ENCODE peak calls at places on chromosomes 11 and 22, in ten cellular contexts. D is left ventricle myocardium inferior; X is neural progenitor cell; G is brain microvascular endothelial cell; J is tibial artery; F is gastrocnemius medialis; Q is heart right ventricle; P is neuronal stem cell; K is esophagus squamous epithelium; O is naive thymus-derived CD4-positive, alpha-beta T cell. Z is an unnamed sample. For H3K36me3, the result is how much of the 10 kb centered on the place peaks cover.

GRCh38 chr22:49909476-49910205 is 8.6 kb downstream of the ALG12 start:
- DNase-seq in P (no peak), F (no peak), G (no peak), J (no peak), Q (no peak), X (no peak), D (no peak), K (no peak), O (no peak), Z (no peak)

GRCh38 chr11:3189193-3189843 is 24.2 kb upstream of the OSBPL5 start:
- DNase-seq in J (no peak), D (no peak), Q (no peak), X (peak), F (no peak), O (no peak), K (no peak), P (no peak), G (no peak), Z (no peak)

GRCh38 chr11:47415949-47416472 is 7.6 kb downstream of the SLC39A13 start:
- DNase-seq in J (peak), F (peak), O (no peak), G (peak), K (no peak), D (peak), X (peak), P (no peak), Q (peak), Z (peak)

GRCh38 chr11:7516488-7516887 is 2.7 kb downstream of the PPFIBP2 start:
- DNase-seq in F (no peak), X (no peak), G (no peak), J (no peak), Q (no peak), K (no peak), D (no peak), P (no peak), O (no peak), Z (no peak)

GRCh38 chr11:59206635-59207034 is 6.1 kb downstream of the MPEG1 start:
- DNase-seq in F (no peak), X (peak), D (no peak), K (no peak), O (no peak), G (peak), P (no peak), J (no peak), Q (peak), Z (no peak)

GRCh38 chr11:61531033-61531432 is 22.5 kb downstream of the LRRC10B start:
- DNase-seq in J (no peak), D (no peak), Q (no peak), X (no peak), O (no peak), K (no peak), G (no peak), P (no peak), F (no peak), Z (no peak)

GRCh38 chr11:114562166-114562916 is 2.7 kb upstream of the NXPE1 start:
- DNase-seq in J (no peak), K (no peak), Q (no peak), F (no peak), P (no peak), D (no peak), O (no peak), X (no peak), G (no peak), Z (no peak)

GRCh38 chr11:121487191-121487590 is 34.4 kb upstream of the SORL1-AS1 start:
- DNase-seq in X (peak), G (no peak), K (no peak), P (no peak), J (no peak), Q (no peak), O (no peak), D (no peak), F (no peak), Z (no peak)

GRCh38 chr11:5284551-5285130 is 14.9 kb upstream of the HBE1 start:
- DNase-seq in J (no peak), F (no peak), O (no peak), D (no peak), Q (no peak), G (no peak), K (no peak), X (no peak), P (no peak), Z (no peak)

GRCh38 chr11:28799316-28799715 is 691.1 kb downstream of the METTL15 start:
- DNase-seq in G (no peak), K (no peak), Q (no peak), F (no peak), D (no peak), O (no peak), X (no peak), P (no peak), J (no peak), Z (no peak)

GRCh38 chr22:27723150-27723549 is 78.4 kb downstream of the MN1 start:
- DNase-seq in K (no peak), P (no peak), D (no peak), O (no peak), G (no peak), Q (no peak), J (no peak), X (no peak), F (no peak), Z (no peak)

GRCh38 chr11:66277475-66278391 is at the start of gene CNIH2:
- DNase-seq in F (no peak), J (no peak), K (no peak), P (no peak), D (no peak), G (no peak), O (peak), Q (no peak), X (peak), Z (no peak)

GRCh38 chr22:49975543-49976389 is 15.2 kb downstream of the PIM3 start:
- DNase-seq in X (peak), K (no peak), Q (no peak), F (peak), D (peak), G (no peak), O (no peak), J (peak), P (no peak), Z (peak)

GRCh38 chr22:47842119-47842518 is 1079.7 kb downstream of the TBC1D22A start:
- DNase-seq in O (no peak), J (no peak), F (no peak), K (no peak), Q (no peak), D (no peak), P (no peak), X (no peak), G (no peak), Z (no peak)

GRCh38 chr11:111565111-111565720 is 24.7 kb downstream of the LAYN start:
- DNase-seq in P (peak), O (peak), K (no peak), F (peak), Q (peak), G (peak), J (peak), D (peak), X (peak), Z (peak)

GRCh38 chr11:120054016-120054752 is 83.7 kb downstream of the TRIM29 start:
- DNase-seq in J (no peak), D (no peak), F (no peak), Q (no peak), X (no peak), G (no peak), P (no peak), K (no peak), O (no peak), Z (no peak)

GRCh38 chr11:112778091-112778889 is 182.9 kb upstream of the NCAM1 start:
- DNase-seq in J (no peak), X (no peak), Q (no peak), O (no peak), G (no peak), P (no peak), K (no peak), F (no peak), D (no peak), Z (no peak)

GRCh38 chr11:86577663-86578636 is 94.5 kb downstream of the ME3 start:
- DNase-seq in G (peak), K (no peak), J (peak), D (peak), F (peak), X (no peak), O (no peak), Q (peak), P (no peak), Z (peak)

GRCh38 chr11:124867700-124868099 is 2.5 kb downstream of the ROBO3 start:
- DNase-seq in K (no peak), Q (no peak), J (no peak), F (no peak), X (peak), P (no peak), G (peak), O (no peak), D (no peak), Z (no peak)

GRCh38 chr11:33835143-33835878 is 56.6 kb downstream of the LMO2 start:
- DNase-seq in G (peak), X (no peak), J (no peak), F (no peak), K (no peak), D (no peak), P (no peak), Q (no peak), O (no peak), Z (no peak)

GRCh38 chr11:75400110-75400865 is 970 bp downstream of the RPS3 start:
- DNase-seq in X (no peak), O (peak), Q (no peak), K (no peak), J (no peak), F (no peak), G (no peak), D (no peak), P (no peak), Z (no peak)

GRCh38 chr11:69121621-69122336 is 34.0 kb upstream of the SMIM38 start:
- DNase-seq in D (no peak), X (no peak), G (no peak), J (no peak), K (no peak), F (no peak), O (no peak), Q (no peak), P (no peak), Z (no peak)

GRCh38 chr11:58575377-58576020 is at the start of gene LPXN:
- DNase-seq in P (no peak), G (peak), K (no peak), D (no peak), O (peak), X (no peak), Q (no peak), J (no peak), F (no peak), Z (no peak)

GRCh38 chr11:103450241-103450640 is 341.0 kb downstream of the DYNC2H1 start:
- DNase-seq in G (peak), X (no peak), Q (no peak), K (no peak), J (no peak), F (no peak), O (no peak), D (no peak), P (no peak), Z (no peak)

GRCh38 chr11:132228756-132229325 is 858.4 kb downstream of the NTM start:
- DNase-seq in J (no peak), K (no peak), P (no peak), F (no peak), X (no peak), G (peak), Q (no peak), O (no peak), D (no peak), Z (no peak)

GRCh38 chr22:45171830-45172229 is 8.1 kb downstream of the NUP50 start:
- DNase-seq in F (no peak), Q (no peak), K (no peak), J (no peak), P (no peak), X (no peak), O (no peak), D (no peak), G (no peak), Z (no peak)

GRCh38 chr11:2302280-2302843 is 549 bp downstream of the TSPAN32 start:
- DNase-seq in G (no peak), X (no peak), K (no peak), F (no peak), Q (no peak), P (no peak), D (no peak), O (peak), J (no peak), Z (peak)

GRCh38 chr11:43944761-43945311 is 2.4 kb downstream of the C11orf96 start:
- DNase-seq in X (peak), J (peak), F (peak), G (peak), K (no peak), D (peak), Q (peak), P (no peak), O (peak), Z (peak)

GRCh38 chr11:30585067-30585891 is 874 bp downstream of the MPPED2 start:
- DNase-seq in J (peak), G (no peak), D (peak), Q (peak), K (no peak), O (no peak), P (peak), F (no peak), X (peak), Z (no peak)

GRCh38 chr22:36741204-36741793 is 34.6 kb downstream of the IFT27 start:
- DNase-seq in Q (no peak), G (peak), F (no peak), D (no peak), P (no peak), X (peak), K (no peak), J (no peak), O (no peak), Z (no peak)

GRCh38 chr11:103608566-103608965 is 427.9 kb upstream of the DDI1 start:
- DNase-seq in P (no peak), J (no peak), G (peak), F (no peak), K (no peak), Q (no peak), O (no peak), D (no peak), X (no peak), Z (no peak)

GRCh38 chr11:116644201-116644947 is 128.4 kb downstream of the BUD13 start:
- DNase-seq in G (no peak), X (no peak), Q (no peak), P (no peak), J (no peak), F (no peak), D (no peak), O (no peak), K (no peak), Z (no peak)

GRCh38 chr11:65555693-65556231 is 2.4 kb downstream of the LTBP3 start:
- DNase-seq in D (peak), O (no peak), P (no peak), G (peak), J (peak), F (peak), K (no peak), X (no peak), Q (peak), Z (no peak)

GRCh38 chr11:75351541-75352416 is at the start of gene ARRB1:
- DNase-seq in J (peak), G (peak), X (peak), P (peak), Q (peak), F (peak), D (peak), K (no peak), O (peak), Z (no peak)

GRCh38 chr22:22865311-22866072 is 22.1 kb upstream of the IGLL5 start:
- DNase-seq in K (no peak), G (no peak), F (no peak), D (no peak), J (no peak), O (peak), P (no peak), X (no peak), Q (no peak), Z (no peak)

GRCh38 chr11:85590848-85591483 is 36.2 kb downstream of the DLG2 start:
- DNase-seq in K (no peak), O (no peak), P (peak), F (no peak), X (peak), G (peak), Q (no peak), D (no peak), J (no peak), Z (no peak)

GRCh38 chr22:48919851-48920589 is 907.7 kb downstream of the BRD1 start:
- DNase-seq in Q (no peak), F (no peak), X (no peak), O (no peak), G (no peak), P (no peak), D (no peak), J (no peak), K (no peak), Z (no peak)

GRCh38 chr11:67379061-67380058 is 6.0 kb upstream of the CLCF1 start:
- DNase-seq in P (no peak), G (no peak), F (no peak), J (no peak), K (no peak), X (no peak), O (no peak), Q (no peak), D (no peak), Z (no peak)
- H3K27ac ChIP-seq in P (no peak), G (no peak), F (no peak), J (peak), K (peak), X (no peak), O (no peak), Q (no peak), D (no peak), Z (no peak)

DNA sequence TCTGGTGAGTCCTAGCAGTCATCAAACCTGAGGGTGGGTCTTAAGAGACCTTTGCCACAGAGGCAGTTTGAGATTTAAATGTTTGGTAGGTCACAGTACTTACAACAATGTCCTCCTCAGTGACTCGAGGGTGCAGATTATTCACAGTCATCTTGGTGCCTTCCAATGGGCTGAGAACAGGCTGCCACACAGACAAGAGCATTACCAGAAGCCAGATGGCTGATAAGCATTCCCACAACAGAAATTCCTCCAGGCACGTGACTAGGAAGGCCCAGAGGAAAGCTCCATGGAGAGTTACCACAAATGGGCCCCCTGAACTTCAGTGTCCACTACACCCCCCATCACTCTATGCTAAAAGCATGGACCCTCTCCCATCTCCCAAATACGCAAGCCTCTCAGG is 19.2 kb downstream of the POLDIP3 start:
- DNase-seq in P (no peak), K (no peak), J (no peak), G (no peak), O (no peak), D (no peak), F (no peak), Q (peak), X (no peak), Z (no peak)
- H3K36me3 ChIP-seq in P (half or more), K (half or more), J (half or more), G (half or more), O (under half), D (half or more), F (under half), Q (half or more), X (under half), Z (under half)

GRCh38 chr11:50071584-50072225 is 39.0 kb downstream of the OR4C45 start:
- DNase-seq in O (no peak), Q (no peak), P (no peak), J (no peak), G (no peak), K (no peak), F (no peak), X (no peak), D (no peak), Z (no peak)

GRCh38 chr11:50072226-50073112 is 39.8 kb downstream of the OR4C45 start:
- DNase-seq in F (no peak), O (no peak), P (no peak), J (no peak), G (no peak), X (no peak), D (no peak), K (no peak), Q (no peak), Z (no peak)

GRCh38 chr11:50074161-50074560 is 41.5 kb downstream of the OR4C45 start:
- DNase-seq in J (no peak), K (no peak), D (no peak), P (no peak), Q (no peak), X (no peak), F (no peak), O (no peak), G (no peak), Z (no peak)

GRCh38 chr11:50075856-50076255 is 43.2 kb downstream of the OR4C45 start:
- DNase-seq in D (no peak), O (no peak), F (no peak), Q (no peak), K (no peak), G (no peak), J (no peak), X (no peak), P (no peak), Z (no peak)

GRCh38 chr11:50073113-50074105 is 40.7 kb downstream of the OR4C45 start:
- DNase-seq in F (no peak), D (no peak), J (no peak), G (no peak), O (no peak), K (no peak), P (no peak), X (no peak), Q (no peak), Z (no peak)
- H3K27ac ChIP-seq in F (no peak), D (no peak), J (no peak), G (no peak), O (no peak), K (no peak), P (no peak), X (no peak), Q (no peak), Z (no peak)

DNA sequence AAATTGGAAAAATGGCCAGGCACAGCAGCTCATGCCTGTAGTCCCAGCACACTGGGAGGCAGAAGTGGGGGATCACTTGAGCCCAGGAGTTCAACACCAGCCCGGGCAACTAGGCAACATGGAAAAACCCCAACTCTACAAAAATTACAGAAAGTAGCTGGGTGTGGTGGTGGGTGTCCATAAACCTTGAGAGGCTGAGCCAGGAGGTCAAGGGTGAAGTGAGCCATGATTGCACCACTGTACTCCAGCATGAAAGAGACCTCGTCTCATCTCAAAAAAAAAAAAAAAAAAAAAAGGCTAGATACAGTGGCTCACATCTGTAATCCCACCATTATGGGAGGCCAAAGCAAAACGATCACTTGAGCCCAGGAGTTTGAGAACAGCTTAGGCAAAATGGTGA is 22.2 kb downstream of the DDX6 start:
- DNase-seq in Q (no peak), P (no peak), K (no peak), D (no peak), G (no peak), X (no peak), F (no peak), O (no peak), J (peak), Z (no peak)
- H3K36me3 ChIP-seq in Q (under half), P (half or more), K (under half), D (under half), G (under half), X (under half), F (under half), O (under half), J (under half), Z (under half)

GRCh38 chr22:19743081-19743480 is 17.5 kb upstream of the TBX1 start:
- DNase-seq in X (no peak), F (no peak), P (no peak), G (no peak), Q (no peak), J (no peak), O (no peak), D (no peak), K (no peak), Z (no peak)

GRCh38 chr22:19742160-19743066 is 18.2 kb upstream of the TBX1 start:
- DNase-seq in F (no peak), Q (no peak), P (no peak), J (no peak), X (no peak), G (no peak), D (no peak), K (no peak), O (no peak), Z (no peak)

GRCh38 chr22:19745155-19746133 is 15.1 kb upstream of the TBX1 start:
- DNase-seq in X (no peak), P (no peak), F (peak), Q (peak), D (peak), G (no peak), J (no peak), O (no peak), K (no peak), Z (no peak)

GRCh38 chr22:19744350-19745006 is 16.1 kb upstream of the TBX1 start:
- DNase-seq in D (no peak), K (no peak), X (no peak), F (no peak), O (no peak), Q (no peak), P (no peak), G (no peak), J (no peak), Z (no peak)

DNA sequence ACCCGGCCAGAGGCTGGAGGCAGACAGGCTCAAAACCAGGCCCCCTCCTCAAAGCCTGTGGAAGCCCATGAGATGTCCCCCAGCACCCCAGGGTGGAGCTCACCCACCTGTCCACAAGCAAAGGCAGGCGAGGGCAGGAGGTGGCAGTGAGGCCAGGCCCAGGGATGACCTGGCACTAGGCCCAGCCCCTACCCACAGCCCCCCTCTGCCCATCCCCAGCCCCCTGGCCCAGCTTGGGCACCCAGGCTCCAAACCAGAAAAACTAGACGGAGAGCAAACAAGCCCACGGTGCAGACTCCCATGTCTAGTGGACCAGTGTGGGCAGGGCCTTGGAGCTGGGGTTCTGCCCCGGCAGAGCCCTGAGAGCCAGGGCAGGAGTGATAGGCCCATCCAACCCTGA is 17.0 kb upstream of the TBX1 start:
- DNase-seq in D (no peak), O (no peak), X (no peak), K (no peak), Q (no peak), P (no peak), F (no peak), J (no peak), G (no peak), Z (no peak)
- H3K27ac ChIP-seq in D (no peak), O (no peak), X (no peak), K (no peak), Q (no peak), P (no peak), F (no peak), J (no peak), G (no peak), Z (no peak)